ENCODE peak calls at places on chromosomes 4 and X, in four cellular contexts. One of them, this sample, is unnamed.

GRCh38 chr4:122997463-122998101 is 75.2 kb upstream of the NUDT6 start:
- DNase-seq in aorta: no peak
- DNase-seq in HFF-Myc: no peak
- DNase-seq in activated CD8-positive, alpha-beta T cell treated with anti-CD3 and anti-CD28 coated beads for 36 hours: no peak
- DNase-seq in this sample: no peak

GRCh38 chr4:163755013-163755412 is 260.5 kb downstream of the TMA16 start:
- DNase-seq in aorta: no peak
- DNase-seq in activated CD8-positive, alpha-beta T cell treated with anti-CD3 and anti-CD28 coated beads for 36 hours: no peak
- DNase-seq in HFF-Myc: no peak
- DNase-seq in this sample: no peak

GRCh38 chrX:74593593-74593992 is 20.8 kb downstream of the RLIM start:
- DNase-seq in aorta: no peak
- DNase-seq in activated CD8-positive, alpha-beta T cell treated with anti-CD3 and anti-CD28 coated beads for 36 hours: no peak
- DNase-seq in HFF-Myc: no peak
- DNase-seq in this sample: no peak

GRCh38 chrX:283115-283845 is 2.1 kb downstream of the PLCXD1 start:
- DNase-seq in activated CD8-positive, alpha-beta T cell treated with anti-CD3 and anti-CD28 coated beads for 36 hours: peak; percentile 98
- DNase-seq in aorta: peak; percentile 94
- DNase-seq in HFF-Myc: peak; percentile 70
- DNase-seq in this sample: peak; percentile 96

GRCh38 chr4:142297313-142297712 is 548.8 kb downstream of the INPP4B start:
- DNase-seq in HFF-Myc: no peak
- DNase-seq in activated CD8-positive, alpha-beta T cell treated with anti-CD3 and anti-CD28 coated beads for 36 hours: no peak
- DNase-seq in aorta: no peak
- DNase-seq in this sample: no peak

GRCh38 chr4:7852568-7853185 is 87.0 kb downstream of the AFAP1 start:
- DNase-seq in HFF-Myc: no peak
- DNase-seq in activated CD8-positive, alpha-beta T cell treated with anti-CD3 and anti-CD28 coated beads for 36 hours: peak; percentile 42
- DNase-seq in aorta: no peak
- DNase-seq in this sample: peak; percentile 46

GRCh38 chrX:124530803-124531202 is 184.4 kb downstream of the SH2D1A start:
- DNase-seq in activated CD8-positive, alpha-beta T cell treated with anti-CD3 and anti-CD28 coated beads for 36 hours: no peak
- DNase-seq in aorta: no peak
- DNase-seq in HFF-Myc: no peak
- DNase-seq in this sample: no peak

GRCh38 chrX:10085223-10085622 is 71.6 kb upstream of the CLCN4 start:
- DNase-seq in activated CD8-positive, alpha-beta T cell treated with anti-CD3 and anti-CD28 coated beads for 36 hours: no peak
- DNase-seq in HFF-Myc: no peak
- DNase-seq in aorta: no peak
- DNase-seq in this sample: no peak

GRCh38 chrX:68827256-68827655 is 1.6 kb upstream of the EFNB1 start:
- DNase-seq in HFF-Myc: no peak
- DNase-seq in activated CD8-positive, alpha-beta T cell treated with anti-CD3 and anti-CD28 coated beads for 36 hours: no peak
- DNase-seq in aorta: no peak
- DNase-seq in this sample: no peak

GRCh38 chr4:2408976-2409375 is 9.5 kb downstream of the ZFYVE28 start:
- DNase-seq in aorta: no peak
- DNase-seq in activated CD8-positive, alpha-beta T cell treated with anti-CD3 and anti-CD28 coated beads for 36 hours: no peak
- DNase-seq in HFF-Myc: no peak
- DNase-seq in this sample: no peak

GRCh38 chrX:2664497-2664896 is 26.6 kb upstream of the CD99 start:
- DNase-seq in HFF-Myc: peak; percentile 55
- DNase-seq in aorta: peak; percentile 47
- DNase-seq in activated CD8-positive, alpha-beta T cell treated with anti-CD3 and anti-CD28 coated beads for 36 hours: peak; percentile 15
- DNase-seq in this sample: no peak

GRCh38 chrX:24423960-24424359 is 41.1 kb upstream of the PDK3 start:
- DNase-seq in HFF-Myc: no peak
- DNase-seq in aorta: no peak
- DNase-seq in activated CD8-positive, alpha-beta T cell treated with anti-CD3 and anti-CD28 coated beads for 36 hours: no peak
- DNase-seq in this sample: no peak

GRCh38 chrX:50606300-50606950 is 135.8 kb upstream of the DGKK start:
- DNase-seq in aorta: no peak
- DNase-seq in HFF-Myc: no peak
- DNase-seq in activated CD8-positive, alpha-beta T cell treated with anti-CD3 and anti-CD28 coated beads for 36 hours: no peak
- DNase-seq in this sample: no peak

GRCh38 chrX:45850197-45850774 is 649.6 kb upstream of the DIPK2B start:
- DNase-seq in aorta: no peak
- DNase-seq in activated CD8-positive, alpha-beta T cell treated with anti-CD3 and anti-CD28 coated beads for 36 hours: peak; percentile 37
- DNase-seq in HFF-Myc: no peak
- DNase-seq in this sample: peak; percentile 65

GRCh38 chrX:12974217-12974796 is 603 bp upstream of the TMSB4X start:
- DNase-seq in activated CD8-positive, alpha-beta T cell treated with anti-CD3 and anti-CD28 coated beads for 36 hours: peak; percentile 72
- DNase-seq in aorta: peak; percentile 81
- DNase-seq in HFF-Myc: no peak
- DNase-seq in this sample: peak; percentile 84

GRCh38 chrX:153601511-153602110 is 2.7 kb upstream of the CCNQ start:
- DNase-seq in activated CD8-positive, alpha-beta T cell treated with anti-CD3 and anti-CD28 coated beads for 36 hours: no peak
- DNase-seq in aorta: no peak
- DNase-seq in HFF-Myc: no peak
- DNase-seq in this sample: no peak

GRCh38 chr4:113616443-113616842 is 145.1 kb downstream of the CAMK2D start:
- DNase-seq in activated CD8-positive, alpha-beta T cell treated with anti-CD3 and anti-CD28 coated beads for 36 hours: no peak
- DNase-seq in HFF-Myc: no peak
- DNase-seq in aorta: no peak
- DNase-seq in this sample: no peak

GRCh38 chrX:54306379-54306778 is 51.5 kb downstream of the WNK3 start:
- DNase-seq in aorta: no peak
- DNase-seq in activated CD8-positive, alpha-beta T cell treated with anti-CD3 and anti-CD28 coated beads for 36 hours: no peak
- DNase-seq in HFF-Myc: no peak
- DNase-seq in this sample: no peak

GRCh38 chr4:95410387-95411005 is 138.3 kb downstream of the UNC5C start:
- DNase-seq in HFF-Myc: no peak
- DNase-seq in aorta: no peak
- DNase-seq in activated CD8-positive, alpha-beta T cell treated with anti-CD3 and anti-CD28 coated beads for 36 hours: no peak
- DNase-seq in this sample: peak; percentile 58

GRCh38 chrX:70468709-70469108 is 24.1 kb downstream of the DLG3 start:
- DNase-seq in aorta: no peak
- DNase-seq in activated CD8-positive, alpha-beta T cell treated with anti-CD3 and anti-CD28 coated beads for 36 hours: no peak
- DNase-seq in HFF-Myc: no peak
- DNase-seq in this sample: no peak

GRCh38 chrX:110021180-110022022 is 18.5 kb downstream of the TMEM164 start:
- DNase-seq in activated CD8-positive, alpha-beta T cell treated with anti-CD3 and anti-CD28 coated beads for 36 hours: no peak
- DNase-seq in HFF-Myc: no peak
- DNase-seq in aorta: no peak
- DNase-seq in this sample: no peak

GRCh38 chrX:38837389-38837788 is 36.1 kb downstream of the MID1IP1 start:
- DNase-seq in activated CD8-positive, alpha-beta T cell treated with anti-CD3 and anti-CD28 coated beads for 36 hours: no peak
- DNase-seq in aorta: no peak
- DNase-seq in HFF-Myc: no peak
- DNase-seq in this sample: no peak

GRCh38 chr4:42083816-42084215 is 68.6 kb downstream of the BEND4 start:
- DNase-seq in aorta: no peak
- DNase-seq in HFF-Myc: no peak
- DNase-seq in activated CD8-positive, alpha-beta T cell treated with anti-CD3 and anti-CD28 coated beads for 36 hours: no peak
- DNase-seq in this sample: no peak

This sample was measured in islet precursor cell.